ENCODE peak calls at places on chromosomes 13 and 19, in nine cellular contexts. W is heart left ventricle, B is body of pancreas, V is psoas muscle, C is astrocyte of the spinal cord, G is GM12865, S is AG10803, E is IMR-90, T is left ventricle myocardium inferior. Y is an unnamed sample.

GRCh38 chr13:111242585-111242984 is 77.9 kb upstream of the TEX29 start:
- DNase-seq in T (no peak), E (no peak), W (no peak), G (no peak), V (no peak), C (no peak), B (no peak), S (no peak), Y (no peak)

GRCh38 chr13:26488236-26489028 is 69.1 kb upstream of the WASF3 start:
- DNase-seq in G (no peak), T (no peak), W (no peak), C (no peak), S (no peak), V (no peak), B (no peak), E (no peak), Y (no peak)

GRCh38 chr13:86510792-86511191 is 711.6 kb upstream of the SLITRK6 start:
- DNase-seq in S (no peak), E (no peak), V (no peak), T (no peak), C (no peak), B (no peak), G (no peak), W (no peak), Y (no peak)

GRCh38 chr13:83449666-83450395 is 432.4 kb downstream of the SLITRK1 start:
- DNase-seq in W (no peak), G (no peak), S (peak), V (no peak), E (peak), C (peak), B (no peak), T (no peak), Y (peak)

GRCh38 chr19:51157265-51157664 is 15.2 kb downstream of the SIGLEC7 start:
- DNase-seq in E (no peak), W (no peak), V (no peak), C (no peak), G (peak), B (no peak), T (no peak), S (no peak), Y (no peak)

GRCh38 chr13:105979586-105979985 is 555.9 kb downstream of the EFNB2 start:
- DNase-seq in T (no peak), B (peak), E (no peak), W (no peak), V (no peak), C (no peak), S (peak), G (no peak), Y (no peak)

GRCh38 chr13:106230450-106230849 is 305.0 kb downstream of the EFNB2 start:
- DNase-seq in S (peak), V (no peak), W (no peak), E (peak), T (no peak), G (no peak), C (peak), B (no peak), Y (peak)

GRCh38 chr19:38404858-38405257 is 2.0 kb downstream of the FAM98C start:
- DNase-seq in E (no peak), S (no peak), G (no peak), C (no peak), W (no peak), V (no peak), T (no peak), B (no peak), Y (no peak)

GRCh38 chr19:57927587-57927986 is 7.6 kb downstream of the ZNF418 start:
- DNase-seq in W (no peak), V (no peak), G (no peak), T (no peak), B (no peak), C (no peak), E (no peak), S (no peak), Y (no peak)

GRCh38 chr13:29761815-29762214 is 88.6 kb downstream of the UBL3 start:
- DNase-seq in C (no peak), E (no peak), B (no peak), T (no peak), W (no peak), S (no peak), G (no peak), V (no peak), Y (no peak)

GRCh38 chr19:47331931-47332547 is at the start of gene C5AR2:
- DNase-seq in T (no peak), S (peak), V (no peak), W (no peak), B (peak), C (no peak), G (no peak), E (no peak), Y (no peak)

GRCh38 chr13:94232956-94233355 is 246.5 kb downstream of the DCT start:
- DNase-seq in C (no peak), W (no peak), G (no peak), V (no peak), E (no peak), S (no peak), T (no peak), B (no peak), Y (no peak)

GRCh38 chr19:46976845-46977320 is 42.8 kb upstream of the NPAS1 start:
- DNase-seq in C (peak), T (peak), B (peak), G (no peak), V (peak), E (peak), W (no peak), S (peak), Y (peak)

GRCh38 chr13:40665061-40665753 is 1.2 kb downstream of the FOXO1 start:
- DNase-seq in V (peak), B (peak), E (no peak), T (peak), W (peak), C (peak), S (no peak), G (peak), Y (peak)

GRCh38 chr13:48110930-48111721 is 16.2 kb upstream of the MED4 start:
- DNase-seq in C (peak), S (no peak), G (no peak), W (peak), E (no peak), V (no peak), T (peak), B (peak), Y (no peak)

GRCh38 chr13:107124129-107124718 is 556.3 kb upstream of the ARGLU1 start:
- DNase-seq in G (no peak), E (peak), S (peak), B (no peak), C (peak), W (no peak), V (no peak), T (no peak), Y (no peak)

GRCh38 chr19:5172859-5173577 is 167.6 kb downstream of the PTPRS start:
- DNase-seq in V (no peak), E (peak), T (no peak), S (peak), G (no peak), B (peak), C (peak), W (no peak), Y (peak)

GRCh38 chr13:109816112-109816978 is 30.0 kb upstream of the IRS2 start:
- DNase-seq in W (no peak), B (peak), C (no peak), G (no peak), S (peak), V (no peak), T (no peak), E (no peak), Y (no peak)

GRCh38 chr13:28684257-28684656 is 25.3 kb downstream of the POMP start:
- DNase-seq in B (no peak), W (no peak), T (no peak), V (no peak), C (no peak), E (no peak), S (no peak), G (no peak), Y (no peak)

GRCh38 chr13:40306817-40307216 is 359.6 kb downstream of the FOXO1 start:
- DNase-seq in G (no peak), W (no peak), C (no peak), T (no peak), E (no peak), V (no peak), B (no peak), S (no peak), Y (no peak)

GRCh38 chr13:93775507-93776108 is 549.0 kb downstream of the GPC6 start:
- DNase-seq in C (peak), S (peak), V (no peak), B (no peak), W (no peak), T (no peak), E (peak), G (no peak), Y (peak)

GRCh38 chr19:28898279-28898678 is 314.7 kb downstream of the UQCRFS1 start:
- DNase-seq in T (no peak), V (no peak), S (peak), W (no peak), C (no peak), G (no peak), B (no peak), E (peak), Y (peak)

DNA sequence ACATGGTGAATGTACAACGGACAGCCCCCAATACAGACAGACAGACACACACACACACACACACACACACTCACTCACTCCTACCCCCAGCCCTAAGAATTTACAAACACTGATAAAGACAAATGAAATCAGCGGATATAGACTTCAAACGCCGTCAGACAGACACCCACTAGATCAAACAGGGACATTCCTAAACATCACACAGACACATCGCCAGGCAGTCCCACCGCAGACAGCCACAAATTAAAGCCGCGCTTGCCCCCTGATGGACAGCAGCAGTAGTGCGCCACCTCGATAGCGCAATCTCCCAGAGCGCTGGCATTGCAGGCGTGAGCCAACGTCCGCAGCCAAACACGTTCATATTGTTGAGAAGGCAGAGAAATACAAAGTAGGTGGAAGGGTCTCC is 24.7 kb upstream of the ADGRE1 start:
- DNase-seq in S (peak), G (peak), T (peak), V (peak), W (peak), B (peak), C (peak), E (peak), Y (peak)
- H3K4me3 ChIP-seq in S (peak), G (peak), T (peak), V (peak), W (peak), B (no peak), C (no peak), E (no peak), Y (peak)

GRCh38 chr13:75569576-75569975 is 20.0 kb downstream of the UCHL3 start:
- DNase-seq in S (no peak), V (no peak), B (no peak), T (no peak), E (no peak), W (no peak), G (no peak), C (no peak), Y (no peak)

DNA sequence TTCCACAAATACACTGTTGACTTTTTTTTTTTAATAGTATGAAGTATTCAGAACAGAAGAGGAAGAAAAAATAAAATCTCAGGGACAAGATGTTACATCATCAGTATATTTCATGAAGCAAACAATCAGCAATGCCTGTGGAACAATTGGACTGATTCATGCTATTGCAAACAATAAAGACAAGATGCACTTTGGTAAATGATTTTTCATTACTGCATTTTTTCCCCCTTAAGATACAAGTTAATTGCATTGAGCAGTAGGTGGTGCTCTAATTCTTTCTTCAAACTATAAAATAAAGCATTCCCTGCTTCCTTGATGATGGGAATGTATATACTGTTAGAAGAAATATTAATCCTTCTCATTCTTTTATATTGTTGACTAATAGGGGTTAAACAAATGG is 17.1 kb downstream of the UCHL3 start:
- DNase-seq in V (no peak), B (no peak), E (peak), C (peak), G (no peak), S (peak), W (no peak), T (no peak), Y (peak)
- TF ChIP-seq CTCF in V (peak), B (peak), E (peak), C (peak), G (peak), S (peak), W (no peak), T (peak), Y (peak)

GRCh38 chr19:10603873-10604459 is 16.9 kb upstream of the AP1M2 start:
- DNase-seq in G (peak), W (no peak), E (no peak), S (peak), C (peak), B (peak), T (no peak), V (no peak), Y (peak)
- H3K4me3 ChIP-seq in G (peak), W (peak), E (peak), S (peak), C (peak), B (no peak), T (peak), V (peak), Y (peak)

GRCh38 chr13:51298812-51299211 is 40.7 kb upstream of the SERPINE3 start:
- DNase-seq in G (no peak), W (no peak), E (peak), C (no peak), V (no peak), B (no peak), T (no peak), S (no peak), Y (no peak)

GRCh38 chr13:51303882-51304281 is 35.6 kb upstream of the SERPINE3 start:
- DNase-seq in E (no peak), C (no peak), S (no peak), V (no peak), W (no peak), T (no peak), G (no peak), B (no peak), Y (no peak)

GRCh38 chr13:51297556-51297955 is 41.9 kb upstream of the SERPINE3 start:
- DNase-seq in B (no peak), W (no peak), V (no peak), E (no peak), T (no peak), C (no peak), S (no peak), G (peak), Y (no peak)

GRCh38 chr13:51305558-51305957 is 33.9 kb upstream of the SERPINE3 start:
- DNase-seq in W (no peak), T (no peak), G (no peak), S (no peak), C (no peak), V (no peak), B (no peak), E (no peak), Y (no peak)

DNA sequence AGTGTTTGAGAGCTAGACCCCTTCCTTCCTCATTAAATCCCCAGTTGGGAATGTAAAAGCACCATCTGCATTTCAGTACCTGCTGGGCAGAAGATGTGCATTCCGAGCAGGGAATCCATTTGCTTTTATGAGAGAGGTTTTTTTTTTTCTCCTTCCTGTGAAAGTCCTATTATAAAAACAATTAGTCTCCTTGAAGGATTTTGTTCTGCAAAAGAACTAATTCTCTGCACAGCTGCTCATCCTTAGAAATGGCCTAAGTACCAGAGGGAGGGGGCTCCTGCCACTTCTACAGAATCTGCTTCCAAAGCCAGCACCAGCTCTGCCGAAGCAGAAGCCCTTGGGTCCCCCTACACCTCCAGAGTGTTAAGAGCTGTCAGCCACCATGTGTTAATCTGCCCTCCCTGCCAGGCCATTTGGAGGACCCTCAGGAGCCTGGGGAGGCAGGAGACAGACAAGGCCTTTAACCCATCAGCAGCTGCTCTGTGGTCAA is 36.4 kb upstream of the SERPINE3 start:
- DNase-seq in G (no peak), W (no peak), S (no peak), T (no peak), V (no peak), E (no peak), B (no peak), C (no peak), Y (no peak)
- TF ChIP-seq CTCF in G (no peak), W (no peak), S (no peak), T (no peak), V (no peak), E (no peak), B (no peak), C (no peak), Y (no peak)

GRCh38 chr13:75327132-75327505 is 154.8 kb downstream of the TBC1D4 start:
- DNase-seq in W (no peak), B (no peak), V (no peak), C (no peak), S (no peak), G (no peak), T (no peak), E (no peak), Y (no peak)
- H3K4me3 ChIP-seq in W (no peak), B (no peak), V (peak), C (no peak), S (no peak), G (peak), T (peak), E (no peak), Y (no peak)

DNA sequence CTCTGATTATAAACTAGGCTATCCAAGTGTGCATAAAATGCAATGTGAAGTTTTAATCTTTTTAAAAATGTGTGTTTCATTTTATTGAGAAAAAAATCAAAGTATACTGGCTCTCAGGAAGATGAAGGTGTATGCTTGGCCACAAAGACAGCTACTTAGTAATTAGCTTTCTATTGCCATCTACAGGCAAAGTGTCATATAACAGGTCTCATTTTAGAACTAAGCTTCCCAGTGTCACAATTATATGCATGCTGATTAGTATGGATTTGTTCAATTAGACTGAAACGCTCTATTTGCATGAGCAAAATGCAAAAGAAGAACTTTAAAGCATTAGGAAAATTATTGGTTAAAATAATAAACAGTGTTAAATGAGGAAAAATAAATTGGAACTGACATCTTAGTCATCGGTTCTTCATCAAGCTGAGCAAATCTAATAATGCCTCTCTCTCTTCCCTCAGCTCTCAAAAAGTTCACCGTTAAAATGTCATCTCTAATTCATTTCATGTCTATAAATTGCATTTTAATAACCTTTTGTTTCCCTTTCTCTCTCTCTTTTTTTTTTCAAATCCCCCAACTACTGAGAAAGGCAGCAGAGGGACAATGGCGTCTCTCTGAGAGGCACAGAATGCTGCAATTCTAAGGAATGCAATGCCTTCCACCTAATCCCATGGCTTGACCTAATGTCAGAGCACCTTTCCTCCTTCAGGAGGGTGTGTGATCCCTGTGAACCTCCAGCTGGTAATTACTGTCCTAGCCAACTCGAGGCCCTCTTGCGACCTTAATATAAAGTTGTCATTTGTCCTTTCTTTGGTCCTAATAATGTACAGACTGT is 313.1 kb upstream of the MAB21L1 start:
- DNase-seq in B (no peak), E (peak), W (no peak), G (peak), S (peak), T (no peak), C (peak), V (no peak), Y (peak)
- TF ChIP-seq CTCF in B (peak), E (peak), W (peak), G (peak), S (peak), T (peak), C (peak), V (peak), Y (peak)

DNA sequence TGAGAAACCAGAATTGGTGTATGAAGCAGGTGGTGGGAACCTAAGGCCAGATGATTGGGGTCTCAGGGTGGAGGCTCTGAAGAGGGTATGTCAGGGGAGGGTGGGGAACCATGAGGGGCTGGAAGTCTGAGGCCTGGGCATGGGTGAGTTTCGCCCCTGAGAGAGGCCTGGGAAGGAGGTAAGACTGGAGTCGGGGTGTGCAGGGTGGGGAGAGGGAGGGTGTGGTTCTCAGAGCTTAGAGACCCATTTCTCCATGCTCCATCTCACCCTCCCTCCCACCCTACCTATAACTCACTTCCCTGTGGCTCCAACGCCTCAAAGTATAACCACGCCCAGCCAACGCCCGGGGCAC is 1.0 kb upstream of the KLHL26 start:
- DNase-seq in S (no peak), V (no peak), T (no peak), C (no peak), W (no peak), B (no peak), G (no peak), E (no peak), Y (no peak)
- H3K4me3 ChIP-seq in S (no peak), V (peak), T (peak), C (no peak), W (peak), B (no peak), G (no peak), E (no peak), Y (no peak)